ENCODE peak calls at places on chromosomes 7 and 10, in ten cellular contexts. H, Q, K, R, A, W, L, F, U and Z are unnamed samples.

GRCh38 chr7:71645836-71646235 is 513.9 kb downstream of the GALNT17 start:
- DNase-seq in H (no peak), Q (no peak), K (no peak), R (no peak), A (no peak), W (no peak), L (no peak), F (no peak), U (no peak), Z (no peak)

GRCh38 chr7:5139998-5140397 is 50.0 kb upstream of the WIPI2 start:
- DNase-seq in H (no peak), Q (no peak), K (peak), R (peak), A (peak), W (peak), L (peak), F (no peak), U (peak), Z (peak)

GRCh38 chr7:44398506-44398905 is 73.1 kb upstream of the CAMK2B start:
- DNase-seq in H (no peak), Q (no peak), K (no peak), R (no peak), A (no peak), W (no peak), L (peak), F (no peak), U (no peak), Z (peak)

GRCh38 chr10:91589015-91589655 is 43.7 kb downstream of the PPP1R3C start:
- DNase-seq in H (no peak), Q (no peak), K (peak), R (no peak), A (no peak), W (peak), L (peak), F (peak), U (no peak), Z (peak)

GRCh38 chr7:17054206-17054605 is 172.4 kb upstream of the AGR3 start:
- DNase-seq in H (no peak), Q (no peak), K (no peak), R (no peak), A (no peak), W (no peak), L (no peak), F (no peak), U (no peak), Z (no peak)

GRCh38 chr7:158123214-158123613 is 464.4 kb downstream of the PTPRN2 start:
- DNase-seq in H (no peak), Q (no peak), K (no peak), R (no peak), A (no peak), W (no peak), L (no peak), F (no peak), U (no peak), Z (no peak)

GRCh38 chr10:52424343-52424742 is 110.3 kb downstream of the DKK1 start:
- DNase-seq in H (no peak), Q (no peak), K (no peak), R (no peak), A (no peak), W (no peak), L (no peak), F (no peak), U (no peak), Z (no peak)

GRCh38 chr7:121079425-121080169 is 91.1 kb downstream of the CPED1 start:
- DNase-seq in H (no peak), Q (no peak), K (no peak), R (no peak), A (no peak), W (no peak), L (no peak), F (no peak), U (no peak), Z (no peak)

GRCh38 chr10:73771722-73772279 is 10.0 kb upstream of the CHCHD1 start:
- DNase-seq in H (no peak), Q (no peak), K (no peak), R (peak), A (peak), W (peak), L (peak), F (peak), U (peak), Z (peak)

GRCh38 chr10:30554443-30554831 is 75.1 kb downstream of the LYZL2 start:
- DNase-seq in H (no peak), Q (no peak), K (no peak), R (no peak), A (no peak), W (no peak), L (no peak), F (no peak), U (no peak), Z (no peak)
- H3K4me3 ChIP-seq in H (no peak), Q (no peak), K (peak), R (no peak), A (no peak), W (no peak), L (no peak), F (peak), U (no peak), Z (peak)

DNA sequence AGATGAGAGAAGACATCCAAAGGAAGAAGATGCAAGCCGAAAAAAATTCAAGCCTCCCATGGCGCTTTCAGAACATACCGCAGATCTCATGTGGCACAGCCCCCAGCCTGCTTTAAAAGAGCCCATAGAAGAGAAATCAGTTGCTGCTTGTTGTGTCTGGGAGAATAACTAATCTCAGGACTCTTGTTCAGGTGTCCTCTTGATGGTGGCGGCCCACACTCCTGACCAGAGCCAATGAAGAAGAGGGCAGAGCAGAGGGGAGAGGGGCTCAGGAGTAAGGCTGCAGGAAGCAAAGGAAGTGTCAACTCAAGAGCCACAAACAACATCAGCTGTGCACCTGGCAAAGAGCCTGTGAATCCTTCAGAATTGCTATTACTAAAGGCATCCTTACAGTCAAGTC is 59.7 kb upstream of the PTN start:
- DNase-seq in H (no peak), Q (no peak), K (no peak), R (no peak), A (no peak), W (no peak), L (no peak), F (no peak), U (no peak), Z (no peak)
- H3K4me3 ChIP-seq in H (no peak), Q (no peak), K (no peak), R (no peak), A (no peak), W (no peak), L (no peak), F (no peak), U (peak), Z (no peak)

DNA sequence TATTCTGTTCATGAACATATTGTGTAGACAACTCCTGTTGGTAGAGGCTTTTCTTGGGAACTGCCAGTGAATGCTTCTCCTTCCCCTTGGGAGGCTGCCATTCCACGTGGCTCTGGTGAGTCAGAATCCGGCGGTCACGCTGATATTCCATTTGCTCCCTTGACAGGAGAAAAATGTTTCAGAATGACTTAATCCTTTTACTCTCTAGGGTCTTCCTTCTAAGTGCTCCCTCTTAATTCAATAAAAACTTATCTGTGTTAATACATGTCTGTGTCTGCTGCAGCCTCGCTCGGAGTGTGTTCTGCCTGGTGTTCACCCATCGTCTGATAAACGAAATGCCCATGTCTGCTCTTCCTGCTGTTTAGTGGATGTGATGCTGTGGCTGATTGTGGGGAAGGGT is 278.6 kb downstream of the ARHGAP12 start:
- DNase-seq in H (peak), Q (peak), K (peak), R (peak), A (no peak), W (peak), L (peak), F (peak), U (no peak), Z (peak)
- H3K4me3 ChIP-seq in H (no peak), Q (no peak), K (peak), R (no peak), A (no peak), W (no peak), L (no peak), F (no peak), U (no peak), Z (no peak)

GRCh38 chr10:132519382-132520146 is 18.0 kb upstream of the INPP5A start:
- DNase-seq in H (no peak), Q (no peak), K (no peak), R (no peak), A (no peak), W (no peak), L (peak), F (peak), U (no peak), Z (peak)

GRCh38 chr10:132517951-132518521 is 19.6 kb upstream of the INPP5A start:
- DNase-seq in H (no peak), Q (no peak), K (peak), R (no peak), A (no peak), W (no peak), L (peak), F (peak), U (peak), Z (no peak)

GRCh38 chr10:132520147-132520811 is 17.3 kb upstream of the INPP5A start:
- DNase-seq in H (peak), Q (peak), K (peak), R (peak), A (no peak), W (no peak), L (peak), F (no peak), U (no peak), Z (peak)

GRCh38 chr10:132516771-132517725 is 20.5 kb upstream of the INPP5A start:
- DNase-seq in H (peak), Q (peak), K (peak), R (peak), A (no peak), W (peak), L (peak), F (peak), U (peak), Z (peak)

DNA sequence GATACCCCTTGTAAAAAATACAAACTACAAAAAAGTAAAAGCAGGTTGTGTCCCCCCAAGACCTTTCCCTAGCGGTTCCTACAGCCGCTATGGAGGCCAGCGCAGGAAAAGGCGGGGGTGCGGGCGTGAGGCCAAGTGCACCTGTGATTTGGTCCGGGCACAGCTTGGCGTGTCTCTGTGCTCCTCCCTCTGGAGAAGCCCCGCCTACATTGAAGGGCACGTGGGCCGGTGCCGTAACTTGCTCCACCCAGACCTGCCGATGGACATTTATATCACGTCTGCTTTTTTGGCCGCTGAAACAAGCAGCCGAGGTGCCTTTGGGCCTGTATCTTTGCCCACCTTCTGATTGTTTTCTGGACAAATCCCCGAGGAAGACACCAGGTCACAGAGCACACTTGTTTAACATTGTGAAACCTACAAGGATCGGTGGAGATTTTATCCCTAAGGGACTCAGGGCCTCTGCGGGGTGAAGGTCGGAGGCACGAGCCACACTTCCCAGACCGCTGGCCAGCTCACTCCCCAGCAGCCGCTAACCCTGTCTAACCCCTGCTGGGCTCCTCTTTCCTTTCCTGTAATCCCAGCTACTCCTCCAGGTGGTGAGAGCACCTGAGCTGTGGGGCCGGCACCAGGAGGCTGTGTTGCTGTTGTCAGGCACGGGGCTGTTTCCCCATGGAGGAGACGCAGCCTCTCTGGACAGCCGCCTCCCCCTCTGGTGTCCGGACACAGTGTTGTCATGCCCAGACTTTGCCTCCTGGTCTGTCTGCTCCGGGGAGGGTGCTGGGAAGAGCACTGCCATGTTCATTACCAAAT is 18.8 kb upstream of the INPP5A start:
- DNase-seq in H (no peak), Q (no peak), K (peak), R (no peak), A (no peak), W (no peak), L (peak), F (peak), U (peak), Z (peak)
- H3K4me3 ChIP-seq in H (no peak), Q (no peak), K (no peak), R (no peak), A (no peak), W (no peak), L (no peak), F (no peak), U (peak), Z (peak)

GRCh38 chr10:119654540-119654939 is 3.4 kb downstream of the BAG3 start:
- DNase-seq in H (no peak), Q (no peak), K (no peak), R (no peak), A (no peak), W (peak), L (peak), F (peak), U (no peak), Z (peak)

GRCh38 chr10:119653209-119653608 is 2.0 kb downstream of the BAG3 start:
- DNase-seq in H (no peak), Q (no peak), K (no peak), R (no peak), A (no peak), W (no peak), L (no peak), F (no peak), U (no peak), Z (no peak)

GRCh38 chr10:119656760-119657159 is 5.6 kb downstream of the BAG3 start:
- DNase-seq in H (no peak), Q (no peak), K (no peak), R (no peak), A (no peak), W (no peak), L (no peak), F (no peak), U (no peak), Z (no peak)

GRCh38 chr10:119657725-119658124 is 6.5 kb downstream of the BAG3 start:
- DNase-seq in H (no peak), Q (no peak), K (peak), R (no peak), A (no peak), W (no peak), L (no peak), F (no peak), U (no peak), Z (no peak)

DNA sequence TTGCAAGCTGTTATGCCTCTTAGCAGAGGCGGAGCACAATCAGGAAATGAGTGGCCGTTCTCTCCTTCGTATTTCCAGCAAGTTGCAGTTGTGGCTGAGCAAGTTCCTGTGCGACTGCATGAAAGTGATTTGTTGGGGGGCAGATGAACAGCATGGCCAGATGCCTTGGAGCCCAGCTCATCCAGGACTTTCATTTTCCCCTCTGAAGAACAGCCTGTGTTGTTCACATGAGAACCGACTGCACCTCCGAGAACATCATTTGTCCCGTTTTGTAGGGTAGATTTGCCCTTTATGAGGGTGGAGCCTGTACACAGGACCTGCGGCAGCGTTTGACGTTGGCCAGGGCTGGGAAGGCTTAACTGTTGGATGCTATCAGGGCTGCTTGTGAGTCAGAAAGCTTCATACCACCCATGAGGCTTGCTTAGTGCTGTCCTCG is 4.4 kb downstream of the BAG3 start:
- DNase-seq in H (peak), Q (no peak), K (peak), R (peak), A (no peak), W (peak), L (no peak), F (peak), U (no peak), Z (peak)
- H3K4me3 ChIP-seq in H (peak), Q (peak), K (peak), R (no peak), A (no peak), W (peak), L (no peak), F (no peak), U (no peak), Z (peak)

GRCh38 chr10:23095966-23096813 is 811 bp downstream of the MSRB2 start:
- DNase-seq in H (peak), Q (no peak), K (peak), R (peak), A (peak), W (peak), L (peak), F (peak), U (peak), Z (peak)
- H3K4me3 ChIP-seq in H (peak), Q (peak), K (peak), R (peak), A (peak), W (peak), L (peak), F (peak), U (peak), Z (peak)

DNA sequence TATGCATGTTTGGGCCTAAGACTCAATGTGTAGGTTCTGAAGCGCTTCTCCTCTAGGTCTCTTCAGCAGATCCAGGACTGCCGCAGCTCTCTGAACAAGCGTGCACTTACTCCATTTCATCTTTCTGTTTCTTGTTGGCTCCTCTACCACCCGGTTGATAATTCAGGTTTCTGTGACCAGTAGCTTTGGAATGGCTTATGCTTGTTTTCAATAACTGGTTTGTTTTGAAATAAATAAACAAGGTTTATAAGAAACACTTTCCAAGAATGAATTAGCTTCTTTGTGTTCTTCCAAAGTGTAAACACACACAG is 1.5 kb downstream of the MDFIC start:
- DNase-seq in H (no peak), Q (no peak), K (no peak), R (no peak), A (no peak), W (no peak), L (no peak), F (no peak), U (no peak), Z (no peak)
- H3K4me3 ChIP-seq in H (peak), Q (peak), K (peak), R (peak), A (peak), W (peak), L (peak), F (peak), U (peak), Z (peak)

DNA sequence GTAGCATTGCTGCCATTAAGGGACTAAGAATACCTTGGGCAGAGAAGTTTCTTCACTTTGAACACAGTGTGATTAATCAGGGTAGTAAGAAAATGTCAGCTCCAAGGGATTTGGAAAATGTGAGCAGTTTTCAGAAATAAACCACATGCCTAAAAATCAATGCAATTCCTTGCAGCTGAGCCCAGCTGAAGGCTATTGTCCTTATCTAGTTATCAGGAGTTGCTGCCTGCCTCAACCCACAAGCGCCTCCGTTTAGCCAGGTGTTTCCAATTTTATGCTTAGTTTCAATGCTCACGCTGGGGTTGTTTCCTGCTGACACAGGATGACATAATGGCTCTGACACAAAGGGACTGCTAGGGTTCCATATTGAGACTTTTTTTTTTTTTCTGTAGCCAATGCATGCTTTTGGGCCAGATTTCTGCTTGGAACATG is 132.3 kb upstream of the ANK3 start:
- DNase-seq in H (peak), Q (peak), K (no peak), R (no peak), A (no peak), W (no peak), L (peak), F (no peak), U (peak), Z (no peak)
- H3K4me3 ChIP-seq in H (no peak), Q (no peak), K (no peak), R (no peak), A (no peak), W (no peak), L (no peak), F (no peak), U (no peak), Z (no peak)

GRCh38 chr7:77800158-77800557 is 1.6 kb downstream of the PHTF2 start:
- DNase-seq in H (no peak), Q (no peak), K (peak), R (no peak), A (peak), W (no peak), L (no peak), F (no peak), U (no peak), Z (no peak)

GRCh38 chr7:77802557-77803410 is 4.2 kb downstream of the PHTF2 start:
- DNase-seq in H (no peak), Q (no peak), K (no peak), R (no peak), A (no peak), W (no peak), L (no peak), F (no peak), U (no peak), Z (no peak)

GRCh38 chr7:77799078-77799964 is 748 bp downstream of the PHTF2 start:
- DNase-seq in H (no peak), Q (no peak), K (peak), R (peak), A (peak), W (peak), L (peak), F (peak), U (peak), Z (peak)

GRCh38 chr7:77798394-77799077 is at the start of the genes PHTF2 and TMEM60:
- DNase-seq in H (peak), Q (peak), K (peak), R (peak), A (peak), W (peak), L (peak), F (peak), U (peak), Z (peak)

DNA sequence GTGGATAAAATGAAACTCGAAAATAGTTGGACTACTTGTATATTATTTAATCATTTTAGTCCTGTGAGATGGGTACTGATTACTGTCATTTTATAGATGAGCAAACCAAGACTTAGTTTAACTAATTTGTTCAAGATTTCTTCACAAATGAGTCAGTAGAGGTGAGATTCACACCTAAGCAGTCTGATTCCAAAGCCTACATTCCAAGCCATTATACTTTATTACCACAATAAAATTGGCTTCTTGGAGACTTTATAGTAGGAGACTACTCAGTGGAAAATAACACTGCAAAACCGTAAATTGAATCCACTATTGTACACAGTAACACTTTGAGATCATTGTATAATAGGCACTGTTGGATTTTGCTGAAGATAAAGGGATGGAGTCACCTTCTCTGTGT is 2.2 kb downstream of the PHTF2 start:
- DNase-seq in H (no peak), Q (no peak), K (no peak), R (no peak), A (no peak), W (no peak), L (no peak), F (no peak), U (no peak), Z (no peak)
- H3K4me3 ChIP-seq in H (no peak), Q (no peak), K (no peak), R (no peak), A (peak), W (no peak), L (no peak), F (no peak), U (no peak), Z (no peak)

GRCh38 chr7:37408885-37409248 is 39.8 kb downstream of the ELMO1 start:
- DNase-seq in H (no peak), Q (no peak), K (no peak), R (no peak), A (peak), W (no peak), L (no peak), F (no peak), U (no peak), Z (no peak)
- H3K4me3 ChIP-seq in H (no peak), Q (no peak), K (no peak), R (no peak), A (peak), W (no peak), L (no peak), F (no peak), U (no peak), Z (no peak)